ENCODE peak calls at places on chromosomes 2 and 18, in seven cellular contexts. M, O, N, I, V, P and E are unnamed samples.

GRCh38 chr2:174694196-174694878 is 69.9 kb downstream of the CHRNA1 start:
- DNase-seq in M (no peak), O (no peak), N (no peak), I (no peak), V (no peak), P (no peak), E (no peak)

GRCh38 chr18:24173997-24174396 is 35.1 kb downstream of the CABYR start:
- DNase-seq in M (no peak), O (no peak), N (no peak), I (no peak), V (no peak), P (no peak), E (no peak)

GRCh38 chr2:29064746-29065478 is 9.4 kb downstream of the PCARE start:
- DNase-seq in M (no peak), O (no peak), N (no peak), I (no peak), V (no peak), P (no peak), E (no peak)

GRCh38 chr2:155377931-155378444 is 679.5 kb downstream of the KCNJ3 start:
- DNase-seq in M (no peak), O (no peak), N (no peak), I (no peak), V (no peak), P (peak; percentile 13), E (no peak)

GRCh38 chr2:38515155-38516074 is 87.3 kb downstream of the HNRNPLL start:
- DNase-seq in M (no peak), O (no peak), N (no peak), I (no peak), V (no peak), P (peak; percentile 81), E (no peak)

GRCh38 chr18:7096838-7097237 is 20.8 kb downstream of the LAMA1 start:
- DNase-seq in M (no peak), O (no peak), N (no peak), I (no peak), V (no peak), P (no peak), E (no peak)

GRCh38 chr18:29879763-29880162 is 1162.8 kb downstream of the DSC3 start:
- DNase-seq in M (no peak), O (no peak), N (no peak), I (no peak), V (no peak), P (no peak), E (no peak)

GRCh38 chr2:52964916-52965530 is 802.6 kb upstream of the CHAC2 start:
- DNase-seq in M (peak; percentile 33), O (no peak), N (no peak), I (no peak), V (no peak), P (no peak), E (no peak)

GRCh38 chr2:2270808-2271415 is 60.2 kb downstream of the MYT1L start:
- DNase-seq in M (no peak), O (no peak), N (no peak), I (no peak), V (no peak), P (no peak), E (no peak)

GRCh38 chr2:8310557-8311455 is 371.1 kb upstream of the ID2 start:
- DNase-seq in M (no peak), O (no peak), N (no peak), I (peak; percentile 23), V (no peak), P (no peak), E (no peak)

GRCh38 chr2:147572622-147573021 is 272.2 kb upstream of the ACVR2A start:
- DNase-seq in M (no peak), O (no peak), N (no peak), I (no peak), V (no peak), P (no peak), E (no peak)

GRCh38 chr2:190280565-190281330 is 38.9 kb downstream of the HIBCH start:
- DNase-seq in M (peak; percentile 33), O (no peak), N (no peak), I (no peak), V (no peak), P (no peak), E (no peak)

GRCh38 chr18:45335644-45336043 is 279.6 kb upstream of the SLC14A2 start:
- DNase-seq in M (no peak), O (no peak), N (no peak), I (no peak), V (no peak), P (peak; percentile 70), E (no peak)

GRCh38 chr2:71789556-71790219 is 336.3 kb downstream of the DYSF start:
- DNase-seq in M (no peak), O (no peak), N (no peak), I (no peak), V (no peak), P (no peak), E (no peak)

GRCh38 chr2:49251766-49252165 is 97.5 kb upstream of the FSHR start:
- DNase-seq in M (no peak), O (no peak), N (no peak), I (no peak), V (no peak), P (peak; percentile 84), E (no peak)

GRCh38 chr2:47346669-47347068 is 56.3 kb upstream of the MSH2 start:
- DNase-seq in M (no peak), O (no peak), N (no peak), I (no peak), V (no peak), P (no peak), E (no peak)

GRCh38 chr2:177147093-177147694 is 65.4 kb upstream of the HNRNPA3 start:
- DNase-seq in M (peak; percentile 94), O (peak; percentile 49), N (no peak), I (no peak), V (no peak), P (peak; percentile 41), E (no peak)

GRCh38 chr18:2985628-2986027 is 27.3 kb downstream of the LPIN2 start:
- DNase-seq in M (no peak), O (no peak), N (no peak), I (no peak), V (no peak), P (peak; percentile 46), E (no peak)